ENCODE peak calls at places on chromosomes 12 and 14, in six cellular contexts. T, S, K, Q, C and Y are unnamed samples.

GRCh38 chr12:6936642-6937480 is 6.8 kb upstream of the RNU7-1 start:
- DNase-seq in T (no peak), Q (no peak), S (no peak), C (no peak), K (peak), Y (no peak)

GRCh38 chr12:990308-990648 is 745 bp upstream of the ERC1 start:
- DNase-seq in T (peak), Q (peak), S (no peak), K (no peak), C (peak), Y (peak)

GRCh38 chr12:78101946-78102635 is 271.4 kb downstream of the NAV3 start:
- DNase-seq in C (no peak), K (no peak), Q (no peak), S (no peak), T (no peak), Y (no peak)

GRCh38 chr14:35138585-35138984 is 16.2 kb downstream of the PRORP start:
- DNase-seq in T (no peak), C (no peak), Q (no peak), K (no peak), S (no peak), Y (no peak)

GRCh38 chr12:28278960-28279359 is 88.7 kb downstream of the CCDC91 start:
- DNase-seq in T (no peak), K (no peak), Q (no peak), C (no peak), S (no peak), Y (no peak)

GRCh38 chr12:59031313-59031712 is 111.0 kb upstream of the LRIG3 start:
- DNase-seq in C (no peak), S (no peak), Q (no peak), K (no peak), T (no peak), Y (no peak)

GRCh38 chr12:5432011-5432400 is at the start of gene NTF3:
- DNase-seq in Q (peak), C (no peak), T (no peak), S (no peak), K (no peak), Y (no peak)

GRCh38 chr12:114920828-114921579 is 237.0 kb upstream of the TBX3 start:
- DNase-seq in S (no peak), C (no peak), T (no peak), K (no peak), Q (no peak), Y (no peak)

GRCh38 chr14:54435500-54435981 is 5.6 kb downstream of the CNIH1 start:
- DNase-seq in S (no peak), C (no peak), K (peak), Q (no peak), T (no peak), Y (no peak)

GRCh38 chr12:94614288-94614721 is 36.1 kb downstream of the TMCC3 start:
- DNase-seq in T (no peak), S (no peak), K (no peak), Q (no peak), C (no peak), Y (no peak)

GRCh38 chr12:124904306-124905098 is 9.9 kb downstream of the UBC start:
- DNase-seq in S (no peak), T (peak), K (no peak), C (peak), Q (peak), Y (peak)

GRCh38 chr12:55019784-55020183 is at the start of gene NEUROD4:
- DNase-seq in C (peak), S (peak), K (no peak), T (no peak), Q (peak), Y (peak)

GRCh38 chr12:6180300-6181051 is 19.7 kb upstream of the CD9 start:
- DNase-seq in T (no peak), Q (peak), K (no peak), C (no peak), S (no peak), Y (no peak)

GRCh38 chr12:113241191-113242017 is 20.1 kb downstream of the TPCN1 start:
- DNase-seq in K (no peak), Q (no peak), T (peak), S (peak), C (no peak), Y (no peak)

GRCh38 chr12:46786774-46787173 is 39.0 kb downstream of the SLC38A4 start:
- DNase-seq in T (no peak), Q (no peak), K (no peak), C (no peak), S (no peak), Y (no peak)

GRCh38 chr14:50714452-50715073 is 46.5 kb upstream of the SAV1 start:
- DNase-seq in Q (no peak), C (no peak), T (no peak), S (no peak), K (no peak), Y (peak)

GRCh38 chr12:97939141-97939540 is 476.5 kb downstream of the RMST start:
- DNase-seq in C (no peak), T (no peak), K (no peak), Q (no peak), S (no peak), Y (no peak)

GRCh38 chr14:72714094-72714493 is 179.8 kb downstream of the DPF3 start:
- DNase-seq in T (peak), C (no peak), K (peak), Q (no peak), S (no peak), Y (no peak)

GRCh38 chr12:67512061-67512460 is 136.5 kb upstream of the DYRK2 start:
- DNase-seq in K (no peak), C (no peak), S (no peak), T (no peak), Q (no peak), Y (peak)

GRCh38 chr12:67514502-67514901 is 134.0 kb upstream of the DYRK2 start:
- DNase-seq in T (no peak), C (no peak), K (no peak), S (no peak), Q (no peak), Y (no peak)

GRCh38 chr12:67519824-67520433 is 128.6 kb upstream of the DYRK2 start:
- DNase-seq in C (no peak), S (no peak), T (no peak), K (no peak), Q (no peak), Y (no peak)

GRCh38 chr12:67517181-67517887 is 131.2 kb upstream of the DYRK2 start:
- DNase-seq in K (no peak), C (peak), T (peak), S (peak), Q (no peak), Y (peak)

DNA sequence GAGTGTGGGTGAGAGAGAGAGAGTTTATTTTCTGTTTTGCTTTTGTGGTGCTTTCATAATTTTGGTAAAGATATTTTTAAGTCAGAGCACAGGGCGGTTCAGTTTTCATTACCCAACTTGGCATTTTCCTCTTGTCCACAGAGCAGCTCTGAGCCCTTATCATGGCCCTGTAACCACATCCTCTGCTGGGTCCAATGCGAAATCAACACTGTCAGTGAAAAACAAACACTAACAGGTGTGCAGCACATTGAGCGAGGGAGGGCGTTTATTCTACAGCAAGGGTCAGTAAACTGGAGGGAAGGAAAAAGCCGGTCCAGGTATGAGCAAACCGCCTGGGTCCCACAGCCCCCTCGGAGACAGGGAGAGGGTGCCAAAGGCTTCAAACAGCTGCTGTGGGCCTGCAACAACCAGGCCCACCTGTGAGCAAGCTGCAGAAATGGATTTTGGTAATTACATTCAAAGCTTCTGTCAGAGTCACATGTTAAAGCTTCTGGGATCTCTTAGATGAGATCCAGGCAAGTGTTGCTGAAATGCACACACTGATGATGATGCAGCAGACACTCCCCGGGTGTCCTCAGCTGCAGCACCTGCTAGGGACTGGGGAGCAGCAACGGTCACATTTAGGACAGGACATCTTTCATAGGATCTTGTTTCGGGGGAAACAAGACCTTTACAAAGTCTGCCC is 132.7 kb upstream of the DYRK2 start:
- DNase-seq in T (peak), K (peak), S (no peak), C (no peak), Q (no peak), Y (no peak)
- H3K4me3 ChIP-seq in T (no peak), K (no peak), S (no peak), C (no peak), Q (no peak), Y (no peak)

DNA sequence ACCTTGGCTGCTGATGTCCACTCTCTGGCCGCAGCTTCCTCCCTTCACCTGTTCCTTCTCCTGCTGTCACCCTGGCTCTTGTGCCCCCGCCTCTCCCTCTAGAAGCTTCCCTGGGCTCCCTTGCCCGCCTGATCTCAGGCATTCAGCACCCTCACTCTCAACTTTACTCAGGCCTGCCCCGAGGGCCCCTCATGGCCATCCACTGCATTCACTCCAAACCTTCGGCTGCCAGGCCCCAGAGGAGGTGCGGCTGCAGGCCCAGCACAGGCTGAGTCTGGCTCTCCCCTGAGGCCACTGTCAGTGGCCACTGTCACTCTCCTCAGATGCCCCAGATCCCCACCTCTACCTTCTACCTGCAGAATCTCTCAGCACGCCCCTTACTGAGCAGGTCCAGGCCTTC is 183.9 kb downstream of the ZFP36L1 start:
- DNase-seq in S (no peak), K (no peak), C (no peak), T (no peak), Q (no peak), Y (no peak)
- TF ChIP-seq CTCF in S (no peak), K (no peak), C (no peak), T (no peak), Q (no peak), Y (no peak)

GRCh38 chr12:68746572-68747180 is 700 bp downstream of the SLC35E3 start:
- DNase-seq in S (peak), T (peak), C (no peak), K (peak), Q (peak), Y (peak)

GRCh38 chr12:68749861-68750260 is 3.9 kb downstream of the SLC35E3 start:
- DNase-seq in Q (no peak), T (no peak), S (no peak), K (no peak), C (no peak), Y (no peak)

GRCh38 chr12:68749443-68749842 is 3.5 kb downstream of the SLC35E3 start:
- DNase-seq in K (no peak), T (no peak), S (no peak), C (no peak), Q (no peak), Y (no peak)

GRCh38 chr12:68745904-68746571 is at the start of gene SLC35E3:
- DNase-seq in K (peak), S (peak), T (peak), C (peak), Q (peak), Y (peak)

GRCh38 chr12:68750506-68750905 is 4.5 kb downstream of the SLC35E3 start:
- DNase-seq in C (no peak), T (no peak), S (no peak), K (no peak), Q (no peak), Y (no peak)
- H3K4me3 ChIP-seq in C (no peak), T (no peak), S (no peak), K (no peak), Q (no peak), Y (no peak)

GRCh38 chr12:12180575-12180974 is 86.3 kb downstream of the LRP6 start:
- DNase-seq in S (no peak), C (no peak), K (no peak), T (no peak), Q (no peak), Y (no peak)
- TF ChIP-seq CTCF in S (no peak), C (no peak), K (no peak), T (no peak), Q (no peak), Y (no peak)

DNA sequence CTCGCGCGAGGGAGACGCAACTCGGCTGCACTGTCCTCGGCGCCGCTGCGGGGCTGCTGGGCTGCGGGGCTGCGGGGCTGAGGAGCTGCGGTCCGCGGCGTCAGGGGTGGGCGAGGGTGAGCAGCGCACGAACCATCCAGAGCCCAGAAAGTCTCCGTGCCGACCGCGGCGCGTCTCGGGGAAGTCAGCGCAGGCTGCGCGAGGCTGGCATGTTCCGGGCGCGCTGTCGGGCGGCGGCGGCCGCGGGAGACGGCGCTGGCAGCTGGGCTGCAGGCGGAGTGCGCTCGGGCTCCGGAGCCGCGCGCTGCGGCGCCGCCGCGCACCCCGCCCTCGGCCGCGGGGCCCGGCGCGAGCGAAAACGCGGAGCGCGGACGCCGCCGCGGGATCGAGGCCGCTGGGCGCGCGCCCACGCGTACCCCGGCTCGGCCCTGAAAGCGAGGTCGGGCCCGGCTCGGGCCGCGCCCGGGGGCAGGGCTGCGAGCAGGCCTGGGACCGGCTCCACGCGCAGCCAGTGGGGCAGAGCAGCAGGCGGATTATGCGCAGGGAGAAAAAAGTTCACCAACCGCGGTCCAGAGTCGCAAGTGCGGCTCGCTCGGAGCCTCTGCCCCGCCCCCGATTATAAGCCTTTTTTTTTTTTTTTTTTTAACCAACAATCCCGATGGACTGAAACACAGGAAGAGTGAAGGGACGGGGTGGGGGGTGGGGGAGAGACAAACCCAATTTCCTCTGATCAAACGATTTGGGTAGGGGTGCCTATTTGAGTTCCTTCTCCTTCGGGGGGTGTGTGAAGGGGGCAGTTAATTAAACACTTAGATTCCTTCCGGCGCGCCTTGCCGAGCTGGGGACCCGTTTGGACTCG is at the start of gene PRICKLE1:
- DNase-seq in C (no peak), T (peak), Q (peak), S (no peak), K (peak), Y (peak)
- H3K4me3 ChIP-seq in C (peak), T (peak), Q (peak), S (peak), K (peak), Y (peak)

GRCh38 chr14:94689218-94689984 is 77.2 kb downstream of the SERPINA3 start:
- DNase-seq in K (peak), C (peak), Q (peak), S (no peak), T (peak), Y (no peak)
- TF ChIP-seq CTCF in K (peak), C (peak), Q (peak), S (peak), T (peak), Y (peak)

GRCh38 chr12:47814539-47815170 is 5.0 kb downstream of the HDAC7 start:
- DNase-seq in Q (no peak), C (no peak), T (no peak), S (no peak), K (no peak), Y (no peak)
- H3K4me3 ChIP-seq in Q (no peak), C (no peak), T (no peak), S (no peak), K (no peak), Y (no peak)

DNA sequence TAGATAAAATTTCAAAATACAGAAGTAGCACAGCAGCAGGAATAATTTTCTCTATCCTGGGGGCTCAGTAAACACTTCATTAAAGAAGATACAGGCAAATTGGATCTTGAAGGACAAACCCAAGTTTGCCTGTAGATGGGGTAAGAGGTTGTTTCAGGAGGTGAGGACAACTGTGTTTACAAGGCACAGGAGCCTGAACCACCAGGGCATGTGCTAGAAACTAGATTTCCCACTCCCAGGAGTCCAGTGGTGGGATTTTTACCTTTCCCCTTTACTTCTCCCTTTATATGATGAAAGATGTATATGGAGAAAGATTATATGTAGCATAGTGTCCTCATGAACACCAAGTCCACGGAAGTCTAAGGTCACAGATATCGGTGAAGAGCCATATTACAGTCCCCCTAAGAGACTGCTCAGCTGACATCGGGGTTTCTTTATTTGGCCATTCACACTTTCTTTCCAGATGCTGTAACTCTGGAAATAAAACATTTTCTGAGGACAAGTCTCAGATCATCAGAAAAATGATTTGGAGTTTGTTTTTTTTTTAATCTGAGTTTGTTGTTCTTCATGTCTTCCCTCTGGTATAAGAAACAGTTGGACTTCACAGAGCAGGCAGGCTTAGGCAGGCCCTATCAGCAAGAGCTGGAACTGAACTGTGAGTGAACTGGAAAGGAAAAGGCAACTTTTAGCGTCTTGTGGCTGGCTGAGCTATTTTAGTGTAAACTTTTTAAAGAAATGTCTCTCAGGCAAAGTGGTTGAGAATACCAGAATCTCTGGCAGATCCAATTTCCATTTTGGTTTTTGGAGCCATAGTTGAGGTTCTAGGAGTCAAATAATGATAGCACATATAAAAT is 8.0 kb upstream of the EVL start:
- DNase-seq in K (no peak), T (no peak), S (no peak), C (no peak), Q (no peak), Y (no peak)
- TF ChIP-seq CTCF in K (peak), T (peak), S (peak), C (peak), Q (peak), Y (peak)

DNA sequence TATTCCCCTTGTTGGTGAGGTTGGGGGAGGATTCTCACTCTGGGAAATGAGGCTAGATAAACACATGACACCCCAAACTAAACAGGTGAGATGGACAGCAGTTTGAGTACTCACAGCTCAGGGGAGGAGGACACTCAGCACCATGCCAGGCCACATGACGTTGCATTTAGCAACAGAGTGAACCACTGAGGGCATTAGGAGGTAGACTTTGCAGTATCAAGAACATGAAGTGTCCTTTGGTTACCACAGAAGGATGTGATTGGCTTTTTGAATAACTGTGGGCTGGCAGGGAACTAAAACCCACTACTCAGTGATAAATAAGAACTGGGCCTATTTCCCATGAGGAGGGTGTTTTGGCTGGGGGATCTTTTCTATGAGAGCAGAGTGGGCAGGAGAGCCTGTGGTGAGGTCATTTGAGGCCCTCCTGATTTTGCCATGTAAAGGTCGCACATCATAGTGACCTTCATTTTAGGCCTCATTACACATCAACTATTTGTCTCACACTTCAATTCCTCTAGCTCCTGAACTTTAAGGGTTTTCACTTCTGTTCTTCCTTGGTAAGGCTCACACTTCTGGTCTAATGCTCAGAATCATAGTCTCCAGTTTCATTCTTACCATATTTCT is 89.8 kb upstream of the PRKD1 start:
- DNase-seq in Q (no peak), C (no peak), T (no peak), K (no peak), S (no peak), Y (no peak)
- H3K4me3 ChIP-seq in Q (no peak), C (no peak), T (no peak), K (no peak), S (no peak), Y (no peak)